ENCODE peak calls at places on chromosomes 11 and 22, in six cellular contexts. B is A673, Z is GM23338, P is mucosa of descending colon, G is fibroblast of pulmonary artery, D is adrenal gland. U is an unnamed sample.

GRCh38 chr11:19935507-19935906 is 222.9 kb downstream of the NAV2 start:
- DNase-seq in B (no peak), Z (peak), P (no peak), G (peak), D (no peak), U (no peak)

GRCh38 chr11:446886-447285 is 3.2 kb upstream of the PTDSS2 start:
- DNase-seq in B (no peak), Z (no peak), P (peak), G (no peak), D (no peak), U (no peak)

GRCh38 chr22:37607010-37607911 is 1.4 kb upstream of the GGA1 start:
- DNase-seq in B (peak), Z (peak), P (peak), G (peak), D (peak), U (peak)

GRCh38 chr22:34414467-34415440 is 494.5 kb upstream of the LARGE1 start:
- DNase-seq in B (peak), Z (peak), P (peak), G (peak), D (peak), U (peak)

GRCh38 chr11:70399681-70400112 is 1.4 kb downstream of the CTTN start:
- DNase-seq in B (peak), Z (peak), P (peak), G (peak), D (peak), U (peak)

GRCh38 chr22:20571531-20572007 is 64.2 kb downstream of the MED15 start:
- DNase-seq in B (peak), Z (peak), P (peak), G (peak), D (no peak), U (no peak)

GRCh38 chr11:74672956-74673895 is 58.0 kb downstream of the CHRDL2 start:
- DNase-seq in B (peak), Z (no peak), P (peak), G (peak), D (peak), U (no peak)

GRCh38 chr11:56855217-56855616 is 106.7 kb upstream of the OR9G4 start:
- DNase-seq in B (no peak), Z (no peak), P (peak), G (no peak), D (no peak), U (no peak)

GRCh38 chr22:32531955-32532818 is 57.6 kb downstream of the FBXO7 start:
- DNase-seq in B (peak), Z (peak), P (no peak), G (peak), D (peak), U (no peak)

GRCh38 chr22:40240671-40241070 is 62.9 kb downstream of the TNRC6B start:
- DNase-seq in B (no peak), Z (no peak), P (no peak), G (no peak), D (no peak), U (no peak)

GRCh38 chr22:36383110-36383581 is 4.6 kb downstream of the MYH9 start:
- DNase-seq in B (no peak), Z (no peak), P (peak), G (peak), D (no peak), U (no peak)

GRCh38 chr11:30326911-30327310 is 4.0 kb downstream of the ARL14EP start:
- DNase-seq in B (no peak), Z (no peak), P (no peak), G (no peak), D (no peak), U (no peak)

GRCh38 chr11:119990306-119991021 is 147.4 kb downstream of the TRIM29 start:
- DNase-seq in B (no peak), Z (no peak), P (peak), G (no peak), D (peak), U (no peak)

GRCh38 chr11:125514336-125515101 is 18.5 kb upstream of the FEZ1 start:
- DNase-seq in B (no peak), Z (no peak), P (peak), G (peak), D (no peak), U (no peak)

GRCh38 chr22:31818481-31819392 is 64.9 kb downstream of the DEPDC5 start:
- DNase-seq in B (no peak), Z (peak), P (no peak), G (no peak), D (no peak), U (no peak)

GRCh38 chr22:42799462-42800405 is 57.3 kb downstream of the ARFGAP3 start:
- DNase-seq in B (peak), Z (peak), P (no peak), G (no peak), D (no peak), U (no peak)

GRCh38 chr22:34055525-34056200 is 135.4 kb upstream of the LARGE1 start:
- DNase-seq in B (peak), Z (peak), P (peak), G (no peak), D (no peak), U (no peak)

GRCh38 chr11:18522388-18522787 is 4.4 kb downstream of the TSG101 start:
- DNase-seq in B (peak), Z (peak), P (no peak), G (no peak), D (no peak), U (no peak)

GRCh38 chr11:11894486-11894885 is 52.7 kb downstream of the USP47 start:
- DNase-seq in B (peak), Z (peak), P (no peak), G (no peak), D (no peak), U (no peak)

GRCh38 chr11:6413791-6414231 is 5.1 kb downstream of the APBB1 start:
- DNase-seq in B (no peak), Z (no peak), P (no peak), G (no peak), D (no peak), U (no peak)

GRCh38 chr22:35376728-35377472 is 4.0 kb upstream of the HMOX1 start:
- DNase-seq in B (peak), Z (peak), P (peak), G (peak), D (peak), U (peak)

GRCh38 chr11:134364261-134364660 is 32.5 kb downstream of the GLB1L2 start:
- DNase-seq in B (no peak), Z (no peak), P (no peak), G (no peak), D (no peak), U (no peak)

GRCh38 chr22:31490496-31490925 is 869 bp upstream of the EIF4ENIF1 start:
- DNase-seq in B (peak), Z (peak), P (peak), G (peak), D (peak), U (peak)

GRCh38 chr22:29302681-29303465 is 3.6 kb upstream of the GAS2L1 start:
- DNase-seq in B (no peak), Z (peak), P (no peak), G (no peak), D (peak), U (no peak)

GRCh38 chr11:2742201-2742600 is 42.4 kb upstream of the KCNQ1OT1 start:
- DNase-seq in B (no peak), Z (no peak), P (no peak), G (no peak), D (peak), U (no peak)

GRCh38 chr11:71283960-71284359 is 31.6 kb upstream of the SHANK2 start:
- DNase-seq in B (no peak), Z (no peak), P (peak), G (no peak), D (no peak), U (peak)

GRCh38 chr11:95365346-95365745 is 134.3 kb upstream of the SESN3 start:
- DNase-seq in B (no peak), Z (no peak), P (no peak), G (no peak), D (no peak), U (no peak)

GRCh38 chr11:120293038-120293800 is 31.9 kb upstream of the TLCD5 start:
- DNase-seq in B (no peak), Z (no peak), P (no peak), G (no peak), D (no peak), U (no peak)

GRCh38 chr11:81497202-81497804 is 1236.4 kb downstream of the FAM181B start:
- DNase-seq in B (peak), Z (peak), P (peak), G (peak), D (no peak), U (no peak)

GRCh38 chr11:59692915-59693314 is 20.7 kb downstream of the OR10V1 start:
- DNase-seq in B (no peak), Z (no peak), P (no peak), G (no peak), D (no peak), U (no peak)

GRCh38 chr11:62791501-62792192 is at the start of gene TMEM223:
- DNase-seq in B (peak), Z (peak), P (peak), G (peak), D (peak), U (peak)
- TF ChIP-seq CTCF in B (peak), Z (peak), P (no peak), G (no peak), D (peak), U (peak)

GRCh38 chr11:111069076-111069475 is 176.4 kb upstream of the POU2AF2 start:
- DNase-seq in B (peak), Z (peak), P (no peak), G (peak), D (no peak), U (no peak)
- TF ChIP-seq CTCF in B (peak), Z (peak), P (no peak), G (peak), D (no peak), U (no peak)

DNA sequence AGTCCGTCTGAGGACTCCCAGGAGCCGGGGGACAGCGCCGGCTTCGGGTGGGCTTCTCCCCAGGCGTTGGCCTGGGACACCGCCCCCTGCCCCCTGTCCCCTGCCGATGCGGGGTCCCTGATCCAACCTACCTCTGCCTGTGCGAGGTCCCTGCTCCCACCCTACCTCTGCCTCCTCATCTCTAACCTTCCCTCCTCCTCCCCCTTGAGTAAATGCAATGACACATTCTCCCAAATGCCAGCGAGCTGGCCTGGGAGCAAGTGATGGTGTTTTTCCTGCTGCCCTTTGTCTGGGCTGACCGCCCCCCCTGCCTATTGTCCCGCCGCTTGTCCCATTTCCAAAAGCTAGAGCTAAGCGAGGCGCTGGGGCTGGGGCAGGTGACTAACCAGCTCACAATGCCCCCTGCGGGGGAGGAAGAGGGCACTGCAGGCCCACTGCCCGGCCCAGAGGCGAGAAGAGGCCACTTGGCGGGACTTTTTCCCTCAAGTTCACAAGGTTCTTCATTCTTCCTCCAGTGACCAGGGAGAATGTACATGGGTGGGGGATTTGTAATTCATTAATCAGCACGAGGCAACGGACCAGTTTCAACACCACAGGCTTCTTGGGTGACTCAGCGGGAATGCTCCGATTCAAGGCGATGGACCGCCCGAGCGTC is 645 bp upstream of the CLCF1 start:
- DNase-seq in B (peak), Z (peak), P (peak), G (peak), D (peak), U (peak)
- TF ChIP-seq CTCF in B (peak), Z (peak), P (peak), G (peak), D (peak), U (peak)

DNA sequence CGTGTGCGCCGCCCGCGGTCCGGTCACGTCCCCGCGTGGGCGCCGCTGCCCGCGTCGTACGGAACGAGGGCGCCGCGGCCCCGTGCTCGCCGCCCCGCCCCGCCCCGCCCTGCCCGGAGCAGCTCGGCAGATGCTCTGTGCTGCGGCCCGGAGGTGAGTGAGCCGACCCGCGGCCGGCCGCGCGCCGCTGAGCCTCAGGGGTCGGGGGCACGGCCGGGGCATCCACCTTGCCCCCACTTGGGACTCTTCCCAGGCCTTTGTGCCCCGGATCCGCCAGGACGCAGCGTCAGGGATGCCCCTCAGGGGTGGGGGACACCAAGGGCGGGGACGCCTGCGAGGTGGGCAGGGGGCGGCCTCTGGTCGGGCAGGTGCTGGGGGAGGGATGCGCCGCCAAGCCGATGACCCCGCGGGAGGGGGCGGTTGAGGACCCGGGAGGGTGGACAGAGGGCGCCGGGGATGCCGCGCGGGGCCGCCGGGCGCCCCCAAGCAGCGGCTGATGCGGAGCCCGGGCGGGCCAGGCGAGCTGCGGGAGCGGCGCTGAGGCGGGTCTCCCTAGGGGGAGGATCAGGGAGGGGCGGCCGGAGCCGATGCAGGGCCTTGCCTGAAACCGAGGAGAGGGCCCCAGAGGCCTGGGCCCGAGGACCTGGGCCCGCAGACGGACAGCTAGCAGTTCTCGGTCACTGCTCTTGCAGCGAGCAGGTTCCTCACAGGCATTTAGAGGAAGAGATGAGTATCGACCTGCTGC is at the start of gene GNAZ:
- DNase-seq in B (peak), Z (peak), P (peak), G (no peak), D (peak), U (no peak)
- TF ChIP-seq CTCF in B (no peak), Z (no peak), P (no peak), G (no peak), D (no peak), U (no peak)

GRCh38 chr11:45045692-45046471 is 95.2 kb upstream of the TP53I11 start:
- DNase-seq in B (peak), Z (no peak), P (peak), G (peak), D (peak), U (no peak)
- TF ChIP-seq CTCF in B (no peak), Z (no peak), P (no peak), G (no peak), D (no peak), U (no peak)